ENCODE peak calls at places on chromosomes 1 and 21, in eight cellular contexts. R is spleen, B is IMR-90, H is A549, M is ovary, A is sigmoid colon, V is prostate gland, D is H1. Z is an unnamed sample.

GRCh38 chr1:234900601-234901000 is 228.0 kb downstream of the TOMM20 start:
- DNase-seq in R (no peak), B (no peak), H (no peak), M (no peak), A (peak), V (no peak), D (no peak), Z (peak)

GRCh38 chr1:116972676-116973035 is 28.9 kb upstream of the CD101 start:
- DNase-seq in R (no peak), B (no peak), H (no peak), M (no peak), A (no peak), V (no peak), D (no peak), Z (no peak)

GRCh38 chr1:113874017-113874879 is 2.7 kb upstream of the PTPN22 start:
- DNase-seq in R (no peak), B (peak), H (peak), M (no peak), A (no peak), V (no peak), D (no peak), Z (peak)

GRCh38 chr1:203200059-203200553 is 13.6 kb upstream of the CHI3L1 start:
- DNase-seq in R (no peak), B (peak), H (no peak), M (no peak), A (peak), V (peak), D (no peak), Z (no peak)

GRCh38 chr1:26584022-26584485 is 54.5 kb downstream of the RPS6KA1 start:
- DNase-seq in R (no peak), B (no peak), H (peak), M (no peak), A (no peak), V (no peak), D (peak), Z (no peak)

GRCh38 chr1:189150624-189151023 is 1327.0 kb downstream of the BRINP3 start:
- DNase-seq in R (no peak), B (no peak), H (no peak), M (no peak), A (no peak), V (no peak), D (no peak), Z (no peak)

GRCh38 chr1:205917466-205918248 is 25.6 kb downstream of the SLC26A9 start:
- DNase-seq in R (peak), B (no peak), H (no peak), M (no peak), A (peak), V (no peak), D (no peak), Z (no peak)

GRCh38 chr1:238927899-238928298 is 458.5 kb upstream of the CHRM3 start:
- DNase-seq in R (no peak), B (no peak), H (no peak), M (no peak), A (no peak), V (no peak), D (no peak), Z (no peak)

GRCh38 chr1:52727114-52727586 is 897 bp downstream of the ZYG11B start:
- DNase-seq in R (no peak), B (no peak), H (no peak), M (no peak), A (no peak), V (no peak), D (no peak), Z (no peak)

GRCh38 chr1:156146749-156147405 is 6.5 kb upstream of the SEMA4A start:
- DNase-seq in R (peak), B (no peak), H (no peak), M (no peak), A (no peak), V (no peak), D (no peak), Z (no peak)

GRCh38 chr1:81650741-81651140 is 150.0 kb upstream of the ADGRL2 start:
- DNase-seq in R (no peak), B (no peak), H (no peak), M (no peak), A (no peak), V (no peak), D (no peak), Z (no peak)

GRCh38 chr1:3065797-3066196 is 3.2 kb upstream of the PRDM16 start:
- DNase-seq in R (no peak), B (no peak), H (no peak), M (no peak), A (peak), V (no peak), D (no peak), Z (no peak)

GRCh38 chr1:28173151-28173979 is 3.1 kb downstream of the PTAFR start:
- DNase-seq in R (peak), B (peak), H (no peak), M (no peak), A (no peak), V (no peak), D (no peak), Z (peak)

DNA sequence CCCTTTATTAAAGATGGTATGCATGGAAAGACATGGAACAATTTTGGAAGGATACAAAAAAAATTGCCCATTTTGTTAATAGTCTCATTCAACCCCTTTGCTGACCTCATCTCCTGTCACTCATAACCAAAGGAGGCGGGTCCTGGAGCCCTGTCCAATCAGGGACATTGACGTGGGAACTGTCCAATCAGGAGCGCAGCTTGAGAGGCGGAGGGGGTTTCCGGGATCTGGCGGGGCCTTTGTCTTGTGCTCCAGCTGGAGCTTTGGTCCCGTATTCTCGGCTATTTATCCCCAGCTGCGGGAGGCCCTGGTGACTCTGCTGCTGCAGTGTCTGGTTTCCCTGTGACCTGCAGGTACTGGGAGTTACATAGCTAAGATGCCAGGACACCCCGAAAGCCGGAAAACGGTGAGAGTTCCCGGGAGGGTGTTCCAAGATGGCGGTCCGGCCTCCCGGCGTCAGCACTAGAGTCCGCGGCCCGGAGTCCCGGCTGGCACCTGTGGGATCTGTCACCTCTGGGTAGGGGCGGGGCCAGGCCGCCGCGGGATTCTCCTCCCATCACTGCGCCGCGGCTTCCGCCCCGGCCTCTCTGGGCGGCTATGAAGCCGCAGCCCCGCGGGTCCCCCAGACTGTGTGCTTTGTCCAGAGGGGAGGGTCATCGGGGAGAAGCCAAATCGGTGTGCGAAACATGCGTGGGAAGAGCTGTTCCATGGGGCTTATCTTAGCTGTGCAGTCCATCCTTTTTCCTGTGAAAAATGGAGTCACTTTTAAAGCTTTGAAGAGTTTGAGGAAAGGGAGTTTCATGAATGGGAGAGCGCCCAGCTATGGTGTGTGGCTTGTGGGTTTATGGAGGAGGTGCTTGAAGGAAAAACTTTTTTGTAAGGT is at the start of gene ZNF678:
- DNase-seq in R (peak), B (peak), H (peak), M (peak), A (peak), V (peak), D (peak), Z (peak)
- TF ChIP-seq POLR2A in R (no peak), B (peak), H (peak), M (peak), A (peak), V (no peak), D (peak), Z (peak)

GRCh38 chr1:65792671-65793358 is at the start of gene PDE4B:
- DNase-seq in R (peak), B (peak), H (no peak), M (no peak), A (no peak), V (no peak), D (no peak), Z (no peak)
- TF ChIP-seq CTCF in R (no peak), B (no peak), H (no peak), M (no peak), A (no peak), V (no peak), D (no peak), Z (no peak)

GRCh38 chr1:37479255-37480124 is 5.1 kb downstream of the ZC3H12A start:
- DNase-seq in R (peak), B (peak), H (peak), M (peak), A (peak), V (peak), D (no peak), Z (peak)
- TF ChIP-seq POLR2A in R (no peak), B (peak), H (no peak), M (peak), A (no peak), V (peak), D (no peak), Z (no peak)

DNA sequence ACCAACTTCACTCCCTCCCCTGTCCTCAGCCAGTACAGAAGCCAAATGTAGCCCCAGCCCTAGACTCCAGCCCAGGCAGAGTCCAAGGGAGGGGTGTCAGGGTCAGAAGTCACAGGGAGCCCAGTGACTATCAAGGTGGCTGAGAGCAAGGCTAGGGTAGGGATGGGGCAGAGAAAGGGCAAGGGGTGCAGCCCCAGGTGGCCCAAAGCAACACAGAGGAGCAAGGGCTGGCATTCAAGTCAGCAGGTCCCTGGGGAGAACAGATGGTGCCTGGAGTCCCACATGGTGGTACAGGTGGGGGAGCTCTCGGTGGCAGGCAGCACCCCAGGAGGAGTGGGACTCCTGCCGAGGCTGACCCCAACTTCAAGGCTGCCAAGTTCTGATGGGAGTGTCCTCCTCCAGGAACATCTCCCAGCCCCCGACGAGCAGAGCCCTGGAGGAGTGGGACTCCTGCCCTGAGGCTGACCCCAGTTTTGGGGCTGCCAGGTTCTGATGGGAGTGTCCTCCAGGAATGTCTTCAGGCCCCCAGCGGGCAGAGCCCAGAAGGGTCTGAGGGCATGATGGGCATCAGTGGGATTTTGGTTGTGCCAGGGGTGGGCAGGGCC is 3.7 kb upstream of the DVL1 start:
- DNase-seq in R (no peak), B (no peak), H (no peak), M (no peak), A (no peak), V (no peak), D (no peak), Z (no peak)
- TF ChIP-seq CTCF in R (no peak), B (no peak), H (no peak), M (no peak), A (no peak), V (no peak), D (no peak), Z (no peak)

GRCh38 chr21:26170471-26171309 is at the start of gene APP:
- DNase-seq in R (peak), B (peak), H (peak), M (peak), A (peak), V (peak), D (no peak), Z (peak)
- TF ChIP-seq POLR2A in R (peak), B (peak), H (peak), M (peak), A (no peak), V (peak), D (peak), Z (peak)

DNA sequence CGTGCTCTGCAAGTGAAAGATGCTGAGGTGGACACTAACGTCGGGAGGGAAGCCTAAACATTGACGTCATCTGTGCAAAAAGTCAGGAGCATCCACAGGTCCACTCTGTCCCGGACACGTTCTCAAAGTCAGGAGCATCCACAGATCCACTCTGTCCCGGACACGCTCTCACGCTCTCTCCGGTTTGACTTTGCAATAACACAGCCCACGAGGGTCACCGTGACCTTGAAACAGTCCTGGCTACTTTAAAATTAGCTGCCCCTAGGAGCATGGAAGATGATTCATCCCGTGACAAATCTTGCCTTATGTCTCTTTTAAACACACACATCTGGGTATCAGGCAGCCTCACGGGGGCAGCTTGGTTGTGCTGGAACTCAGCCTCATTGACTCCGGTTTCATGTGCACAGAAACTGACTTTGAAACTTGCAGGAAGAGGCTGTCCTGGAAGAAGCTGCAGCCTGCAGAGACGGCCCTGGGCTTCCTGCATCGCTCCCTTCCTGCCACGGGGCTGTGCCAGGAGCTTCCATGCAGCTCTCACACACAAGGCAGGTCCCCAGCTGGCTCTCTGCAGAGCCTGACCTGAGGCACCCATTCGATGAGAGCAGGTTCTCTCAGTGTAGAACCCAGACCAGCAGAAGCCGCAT is 18.1 kb upstream of the COL18A1 start:
- DNase-seq in R (peak), B (peak), H (peak), M (peak), A (peak), V (no peak), D (no peak), Z (peak)
- TF ChIP-seq CTCF in R (peak), B (peak), H (no peak), M (peak), A (peak), V (peak), D (no peak), Z (no peak)